ENCODE peak calls at places on chromosomes 12 and 14, in nine cellular contexts. One of them, this sample, is unnamed.

GRCh38 chr12:26906704-26907103 is 31.1 kb downstream of the INTS13 start:
- DNase-seq in Panc1: no peak
- DNase-seq in sigmoid colon: no peak
- DNase-seq in suprapubic skin: no peak
- DNase-seq in stomach: no peak
- DNase-seq in HCT116: no peak
- DNase-seq in GM12878: no peak
- DNase-seq in SK-N-SH: peak; percentile 10
- DNase-seq in GM23338: no peak
- DNase-seq in this sample: no peak

GRCh38 chr12:117514016-117514415 is 152.6 kb upstream of the NOS1 start:
- DNase-seq in Panc1: no peak
- DNase-seq in sigmoid colon: no peak
- DNase-seq in suprapubic skin: no peak
- DNase-seq in stomach: peak; percentile 50
- DNase-seq in HCT116: no peak
- DNase-seq in GM12878: no peak
- DNase-seq in SK-N-SH: no peak
- DNase-seq in GM23338: peak; percentile 33
- DNase-seq in this sample: no peak

GRCh38 chr14:29681308-29681707 is 246.3 kb downstream of the PRKD1 start:
- DNase-seq in Panc1: no peak
- DNase-seq in sigmoid colon: no peak
- DNase-seq in suprapubic skin: no peak
- DNase-seq in stomach: no peak
- DNase-seq in HCT116: no peak
- DNase-seq in GM12878: no peak
- DNase-seq in SK-N-SH: no peak
- DNase-seq in GM23338: no peak
- DNase-seq in this sample: no peak

GRCh38 chr12:28933864-28934527 is 215.1 kb upstream of the FAR2 start:
- DNase-seq in Panc1: no peak
- DNase-seq in sigmoid colon: no peak
- DNase-seq in suprapubic skin: no peak
- DNase-seq in stomach: no peak
- DNase-seq in HCT116: no peak
- DNase-seq in GM12878: no peak
- DNase-seq in SK-N-SH: no peak
- DNase-seq in GM23338: no peak
- DNase-seq in this sample: no peak

GRCh38 chr12:115228434-115228833 is 544.5 kb upstream of the TBX3 start:
- DNase-seq in Panc1: no peak
- DNase-seq in sigmoid colon: no peak
- DNase-seq in suprapubic skin: no peak
- DNase-seq in stomach: no peak
- DNase-seq in HCT116: no peak
- DNase-seq in GM12878: no peak
- DNase-seq in SK-N-SH: no peak
- DNase-seq in GM23338: no peak
- DNase-seq in this sample: no peak

GRCh38 chr14:22995889-22996611 is 13.7 kb upstream of the AJUBA start:
- DNase-seq in Panc1: no peak
- DNase-seq in sigmoid colon: no peak
- DNase-seq in suprapubic skin: no peak
- DNase-seq in stomach: no peak
- DNase-seq in HCT116: no peak
- DNase-seq in GM12878: no peak
- DNase-seq in SK-N-SH: no peak
- DNase-seq in GM23338: no peak
- DNase-seq in this sample: no peak

GRCh38 chr12:98352835-98353234 is 162.6 kb upstream of the TMPO start:
- DNase-seq in Panc1: no peak
- DNase-seq in sigmoid colon: no peak
- DNase-seq in suprapubic skin: no peak
- DNase-seq in stomach: no peak
- DNase-seq in HCT116: no peak
- DNase-seq in GM12878: no peak
- DNase-seq in SK-N-SH: no peak
- DNase-seq in GM23338: no peak
- DNase-seq in this sample: no peak

GRCh38 chr12:3332190-3332589 is 158.8 kb upstream of the PRMT8 start:
- DNase-seq in Panc1: no peak
- DNase-seq in sigmoid colon: no peak
- DNase-seq in suprapubic skin: no peak
- DNase-seq in stomach: no peak
- DNase-seq in HCT116: no peak
- DNase-seq in GM12878: no peak
- DNase-seq in SK-N-SH: no peak
- DNase-seq in GM23338: no peak
- DNase-seq in this sample: no peak

GRCh38 chr14:22539831-22540230 is 49.2 kb downstream of the DAD1 start:
- DNase-seq in Panc1: no peak
- DNase-seq in sigmoid colon: no peak
- DNase-seq in suprapubic skin: no peak
- DNase-seq in stomach: no peak
- DNase-seq in HCT116: no peak
- DNase-seq in GM12878: no peak
- DNase-seq in SK-N-SH: no peak
- DNase-seq in GM23338: no peak
- DNase-seq in this sample: no peak

GRCh38 chr14:96001866-96002510 is 37.2 kb upstream of the C14orf132 start:
- DNase-seq in Panc1: no peak
- DNase-seq in sigmoid colon: no peak
- DNase-seq in suprapubic skin: no peak
- DNase-seq in stomach: no peak
- DNase-seq in HCT116: no peak
- DNase-seq in GM12878: no peak
- DNase-seq in SK-N-SH: no peak
- DNase-seq in GM23338: peak; percentile 25
- DNase-seq in this sample: no peak

GRCh38 chr14:24310666-24311604 is at the start of gene LTB4R:
- DNase-seq in Panc1: no peak
- DNase-seq in sigmoid colon: peak; percentile 89
- DNase-seq in suprapubic skin: peak; percentile 85
- DNase-seq in stomach: peak; percentile 86
- DNase-seq in HCT116: no peak
- DNase-seq in GM12878: no peak
- DNase-seq in SK-N-SH: no peak
- DNase-seq in GM23338: peak; percentile 79
- DNase-seq in this sample: peak; percentile 74
- TF ChIP-seq POLR2AphosphoS5 in Panc1: no peak
- TF ChIP-seq POLR2AphosphoS5 in sigmoid colon: no peak
- TF ChIP-seq POLR2AphosphoS5 in suprapubic skin: no peak
- TF ChIP-seq POLR2AphosphoS5 in stomach: no peak
- TF ChIP-seq POLR2AphosphoS5 in HCT116: no peak
- TF ChIP-seq POLR2AphosphoS5 in GM12878: no peak
- TF ChIP-seq POLR2AphosphoS5 in SK-N-SH: no peak
- TF ChIP-seq POLR2AphosphoS5 in GM23338: no peak
- TF ChIP-seq POLR2AphosphoS5 in this sample: peak; percentile 53

GRCh38 chr14:78319411-78319810 is 149.2 kb downstream of the NRXN3 start:
- DNase-seq in Panc1: no peak
- DNase-seq in sigmoid colon: no peak
- DNase-seq in suprapubic skin: no peak
- DNase-seq in stomach: no peak
- DNase-seq in HCT116: no peak
- DNase-seq in GM12878: no peak
- DNase-seq in SK-N-SH: no peak
- DNase-seq in GM23338: no peak
- DNase-seq in this sample: no peak

GRCh38 chr14:78327426-78328210 is 157.4 kb downstream of the NRXN3 start:
- DNase-seq in Panc1: no peak
- DNase-seq in sigmoid colon: no peak
- DNase-seq in suprapubic skin: no peak
- DNase-seq in stomach: no peak
- DNase-seq in HCT116: no peak
- DNase-seq in GM12878: no peak
- DNase-seq in SK-N-SH: no peak
- DNase-seq in GM23338: peak; percentile 52
- DNase-seq in this sample: no peak

GRCh38 chr14:78319826-78320635 is 149.9 kb downstream of the NRXN3 start:
- DNase-seq in Panc1: no peak
- DNase-seq in sigmoid colon: no peak
- DNase-seq in suprapubic skin: no peak
- DNase-seq in stomach: no peak
- DNase-seq in HCT116: no peak
- DNase-seq in GM12878: no peak
- DNase-seq in SK-N-SH: peak; percentile 21
- DNase-seq in GM23338: no peak
- DNase-seq in this sample: no peak

GRCh38 chr14:78325911-78326310 is 155.7 kb downstream of the NRXN3 start:
- DNase-seq in Panc1: no peak
- DNase-seq in sigmoid colon: no peak
- DNase-seq in suprapubic skin: no peak
- DNase-seq in stomach: no peak
- DNase-seq in HCT116: no peak
- DNase-seq in GM12878: no peak
- DNase-seq in SK-N-SH: no peak
- DNase-seq in GM23338: no peak
- DNase-seq in this sample: no peak

DNA sequence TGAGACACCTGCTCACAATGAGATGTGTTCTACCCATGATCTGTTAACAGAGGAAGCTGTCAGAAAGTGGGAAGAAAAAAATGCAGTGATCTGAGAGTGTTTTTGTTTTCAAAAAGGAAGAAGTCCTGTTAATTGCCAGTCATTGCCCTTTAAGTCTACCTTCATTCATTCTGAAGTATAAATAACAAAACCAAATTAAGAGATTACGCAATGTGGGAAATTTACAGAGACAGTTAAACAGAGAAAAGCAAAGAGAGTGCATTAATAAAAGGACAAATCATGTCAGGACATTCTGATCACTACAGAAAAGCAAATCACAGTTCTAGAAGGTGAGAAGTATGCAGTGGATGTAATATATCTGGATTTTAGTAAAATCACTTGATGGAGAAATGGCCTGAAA is 154.2 kb downstream of the NRXN3 start:
- DNase-seq in Panc1: no peak
- DNase-seq in sigmoid colon: no peak
- DNase-seq in suprapubic skin: no peak
- DNase-seq in stomach: no peak
- DNase-seq in HCT116: no peak
- DNase-seq in GM12878: no peak
- DNase-seq in SK-N-SH: no peak
- DNase-seq in GM23338: no peak
- DNase-seq in this sample: no peak
- H3K36me3 ChIP-seq in Panc1: no peaks in the 10 kb centered on the region
- H3K36me3 ChIP-seq in sigmoid colon: no peaks in the 10 kb centered on the region
- H3K36me3 ChIP-seq in suprapubic skin: no peaks in the 10 kb centered on the region
- H3K36me3 ChIP-seq in stomach: no peaks in the 10 kb centered on the region
- H3K36me3 ChIP-seq in HCT116: no peaks in the 10 kb centered on the region
- H3K36me3 ChIP-seq in GM12878: no peaks in the 10 kb centered on the region
- H3K36me3 ChIP-seq in SK-N-SH: no peaks in the 10 kb centered on the region
- H3K36me3 ChIP-seq in GM23338: no peaks in the 10 kb centered on the region
- H3K36me3 ChIP-seq in this sample: no peaks in the 10 kb centered on the region

GRCh38 chr12:75908961-75909699 is 122.4 kb downstream of the PHLDA1 start:
- DNase-seq in Panc1: no peak
- DNase-seq in sigmoid colon: peak; percentile 85
- DNase-seq in suprapubic skin: no peak
- DNase-seq in stomach: peak; percentile 85
- DNase-seq in HCT116: no peak
- DNase-seq in GM12878: no peak
- DNase-seq in SK-N-SH: peak; percentile 21
- DNase-seq in GM23338: no peak
- DNase-seq in this sample: peak; percentile 58
- H3K27ac ChIP-seq in Panc1: peak overlapping the region; percentile 96
- H3K27ac ChIP-seq in sigmoid colon: peak overlapping the region; percentile 59
- H3K27ac ChIP-seq in suprapubic skin: peak overlapping the region; percentile 60
- H3K27ac ChIP-seq in stomach: no peak overlapping the region
- H3K27ac ChIP-seq in HCT116: peak overlapping the region; percentile 93
- H3K27ac ChIP-seq in GM12878: no peak overlapping the region
- H3K27ac ChIP-seq in SK-N-SH: peak overlapping the region; percentile 40
- H3K27ac ChIP-seq in GM23338: no peak overlapping the region
- H3K27ac ChIP-seq in this sample: peak overlapping the region; percentile 32

GRCh38 chr14:58128416-58128815 is 23.6 kb downstream of the ARMH4 start:
- DNase-seq in Panc1: no peak
- DNase-seq in sigmoid colon: no peak
- DNase-seq in suprapubic skin: no peak
- DNase-seq in stomach: no peak
- DNase-seq in HCT116: no peak
- DNase-seq in GM12878: no peak
- DNase-seq in SK-N-SH: no peak
- DNase-seq in GM23338: no peak
- DNase-seq in this sample: no peak
- TF ChIP-seq POLR2AphosphoS5 in Panc1: no peak
- TF ChIP-seq POLR2AphosphoS5 in sigmoid colon: no peak
- TF ChIP-seq POLR2AphosphoS5 in suprapubic skin: no peak
- TF ChIP-seq POLR2AphosphoS5 in stomach: no peak
- TF ChIP-seq POLR2AphosphoS5 in HCT116: no peak
- TF ChIP-seq POLR2AphosphoS5 in GM12878: no peak
- TF ChIP-seq POLR2AphosphoS5 in SK-N-SH: no peak
- TF ChIP-seq POLR2AphosphoS5 in GM23338: no peak
- TF ChIP-seq POLR2AphosphoS5 in this sample: no peak

This sample was measured in breast epithelium.